ENCODE peak calls at places on chromosomes 4 and X, in eight cellular contexts. One of them, this sample, is unnamed.

GRCh38 chr4:77151246-77151645 is 5.8 kb upstream of the CCNG2 start:
- DNase-seq in ureter: no peak
- DNase-seq in lower leg skin: peak
- DNase-seq in nephron progenitor cell: no peak
- DNase-seq in stimulated activated CD4-positive, alpha-beta T cell treated with anti-CD3 and anti-CD28 coated beads, Interleukin-1b, Interleukin-23, amount 100 ng/mL, for 24 hours: no peak
- DNase-seq in A549: no peak
- DNase-seq in progenitor cell of endocrine pancreas: no peak
- DNase-seq in pons: no peak
- DNase-seq in this sample: no peak

GRCh38 chrX:79570524-79571240 is 203.5 kb upstream of the ITM2A start:
- DNase-seq in ureter: no peak
- DNase-seq in lower leg skin: no peak
- DNase-seq in nephron progenitor cell: no peak
- DNase-seq in stimulated activated CD4-positive, alpha-beta T cell treated with anti-CD3 and anti-CD28 coated beads, Interleukin-1b, Interleukin-23, amount 100 ng/mL, for 24 hours: no peak
- DNase-seq in A549: no peak
- DNase-seq in progenitor cell of endocrine pancreas: no peak
- DNase-seq in pons: no peak
- DNase-seq in this sample: no peak

GRCh38 chrX:9369802-9370291 is 95.0 kb upstream of the TBL1X start:
- DNase-seq in ureter: no peak
- DNase-seq in lower leg skin: no peak
- DNase-seq in nephron progenitor cell: no peak
- DNase-seq in stimulated activated CD4-positive, alpha-beta T cell treated with anti-CD3 and anti-CD28 coated beads, Interleukin-1b, Interleukin-23, amount 100 ng/mL, for 24 hours: no peak
- DNase-seq in A549: no peak
- DNase-seq in progenitor cell of endocrine pancreas: no peak
- DNase-seq in pons: no peak
- DNase-seq in this sample: no peak

GRCh38 chrX:40644821-40645358 is 2.5 kb downstream of the CXorf38 start:
- DNase-seq in ureter: peak
- DNase-seq in lower leg skin: peak
- DNase-seq in nephron progenitor cell: no peak
- DNase-seq in stimulated activated CD4-positive, alpha-beta T cell treated with anti-CD3 and anti-CD28 coated beads, Interleukin-1b, Interleukin-23, amount 100 ng/mL, for 24 hours: no peak
- DNase-seq in A549: no peak
- DNase-seq in progenitor cell of endocrine pancreas: no peak
- DNase-seq in pons: peak
- DNase-seq in this sample: peak

GRCh38 chr4:75902352-75902751 is at the start of gene PPEF2:
- DNase-seq in ureter: no peak
- DNase-seq in lower leg skin: no peak
- DNase-seq in nephron progenitor cell: no peak
- DNase-seq in stimulated activated CD4-positive, alpha-beta T cell treated with anti-CD3 and anti-CD28 coated beads, Interleukin-1b, Interleukin-23, amount 100 ng/mL, for 24 hours: no peak
- DNase-seq in A549: no peak
- DNase-seq in progenitor cell of endocrine pancreas: no peak
- DNase-seq in pons: no peak
- DNase-seq in this sample: no peak

GRCh38 chrX:129957241-129958099 is 25.0 kb upstream of the BCORL1 start:
- DNase-seq in ureter: peak
- DNase-seq in lower leg skin: no peak
- DNase-seq in nephron progenitor cell: peak
- DNase-seq in stimulated activated CD4-positive, alpha-beta T cell treated with anti-CD3 and anti-CD28 coated beads, Interleukin-1b, Interleukin-23, amount 100 ng/mL, for 24 hours: no peak
- DNase-seq in A549: peak
- DNase-seq in progenitor cell of endocrine pancreas: peak
- DNase-seq in pons: no peak
- DNase-seq in this sample: no peak

GRCh38 chr4:164572877-164573279 is 181.1 kb upstream of the SMIM31 start:
- DNase-seq in ureter: no peak
- DNase-seq in lower leg skin: no peak
- DNase-seq in nephron progenitor cell: no peak
- DNase-seq in stimulated activated CD4-positive, alpha-beta T cell treated with anti-CD3 and anti-CD28 coated beads, Interleukin-1b, Interleukin-23, amount 100 ng/mL, for 24 hours: no peak
- DNase-seq in A549: no peak
- DNase-seq in progenitor cell of endocrine pancreas: no peak
- DNase-seq in pons: no peak
- DNase-seq in this sample: peak

GRCh38 chrX:48703642-48704481 is 7.3 kb downstream of the SUV39H1 start:
- DNase-seq in ureter: no peak
- DNase-seq in lower leg skin: no peak
- DNase-seq in nephron progenitor cell: no peak
- DNase-seq in stimulated activated CD4-positive, alpha-beta T cell treated with anti-CD3 and anti-CD28 coated beads, Interleukin-1b, Interleukin-23, amount 100 ng/mL, for 24 hours: no peak
- DNase-seq in A549: peak
- DNase-seq in progenitor cell of endocrine pancreas: no peak
- DNase-seq in pons: peak
- DNase-seq in this sample: no peak

GRCh38 chr4:168409089-168409801 is 71.0 kb downstream of the DDX60L start:
- DNase-seq in ureter: no peak
- DNase-seq in lower leg skin: no peak
- DNase-seq in nephron progenitor cell: no peak
- DNase-seq in stimulated activated CD4-positive, alpha-beta T cell treated with anti-CD3 and anti-CD28 coated beads, Interleukin-1b, Interleukin-23, amount 100 ng/mL, for 24 hours: no peak
- DNase-seq in A549: no peak
- DNase-seq in progenitor cell of endocrine pancreas: no peak
- DNase-seq in pons: no peak
- DNase-seq in this sample: no peak

GRCh38 chr4:89586318-89586717 is 250.6 kb downstream of the SNCA start:
- DNase-seq in ureter: no peak
- DNase-seq in lower leg skin: no peak
- DNase-seq in nephron progenitor cell: no peak
- DNase-seq in stimulated activated CD4-positive, alpha-beta T cell treated with anti-CD3 and anti-CD28 coated beads, Interleukin-1b, Interleukin-23, amount 100 ng/mL, for 24 hours: no peak
- DNase-seq in A549: no peak
- DNase-seq in progenitor cell of endocrine pancreas: no peak
- DNase-seq in pons: peak
- DNase-seq in this sample: no peak

GRCh38 chr4:57231781-57232180 is 121.6 kb upstream of the IGFBP7 start:
- DNase-seq in ureter: no peak
- DNase-seq in lower leg skin: no peak
- DNase-seq in nephron progenitor cell: no peak
- DNase-seq in stimulated activated CD4-positive, alpha-beta T cell treated with anti-CD3 and anti-CD28 coated beads, Interleukin-1b, Interleukin-23, amount 100 ng/mL, for 24 hours: no peak
- DNase-seq in A549: no peak
- DNase-seq in progenitor cell of endocrine pancreas: no peak
- DNase-seq in pons: no peak
- DNase-seq in this sample: no peak

GRCh38 chr4:126733301-126733700 is 899.5 kb upstream of the INTU start:
- DNase-seq in ureter: no peak
- DNase-seq in lower leg skin: no peak
- DNase-seq in nephron progenitor cell: no peak
- DNase-seq in stimulated activated CD4-positive, alpha-beta T cell treated with anti-CD3 and anti-CD28 coated beads, Interleukin-1b, Interleukin-23, amount 100 ng/mL, for 24 hours: no peak
- DNase-seq in A549: no peak
- DNase-seq in progenitor cell of endocrine pancreas: no peak
- DNase-seq in pons: no peak
- DNase-seq in this sample: no peak

GRCh38 chr4:86834901-86835300 is 14.3 kb downstream of the SLC10A6 start:
- DNase-seq in ureter: no peak
- DNase-seq in lower leg skin: no peak
- DNase-seq in nephron progenitor cell: no peak
- DNase-seq in stimulated activated CD4-positive, alpha-beta T cell treated with anti-CD3 and anti-CD28 coated beads, Interleukin-1b, Interleukin-23, amount 100 ng/mL, for 24 hours: no peak
- DNase-seq in A549: no peak
- DNase-seq in progenitor cell of endocrine pancreas: no peak
- DNase-seq in pons: no peak
- DNase-seq in this sample: peak

GRCh38 chr4:27662426-27662825 is 801.8 kb downstream of the STIM2 start:
- DNase-seq in ureter: no peak
- DNase-seq in lower leg skin: no peak
- DNase-seq in nephron progenitor cell: no peak
- DNase-seq in stimulated activated CD4-positive, alpha-beta T cell treated with anti-CD3 and anti-CD28 coated beads, Interleukin-1b, Interleukin-23, amount 100 ng/mL, for 24 hours: no peak
- DNase-seq in A549: no peak
- DNase-seq in progenitor cell of endocrine pancreas: no peak
- DNase-seq in pons: no peak
- DNase-seq in this sample: no peak

This sample was measured in brain microvascular endothelial cell.